ENCODE peak calls at places on chromosomes 3 and 15, in eight cellular contexts. N is fibroblast of villous mesenchyme; U is cardiac fibroblast; M is CD8-positive, alpha-beta T cell; V is fibroblast of the aortic adventitia; T is GM12865; D is upper lobe of left lung; S is psoas muscle. L is an unnamed sample.
A peak's percentile ranks its signal among the peaks of the same experiment; 100 is the strongest.

GRCh38 chr3:149571381-149571780 is 86.4 kb downstream of the WWTR1 start:
- DNase-seq in D (no peak), T (no peak), N (no peak), V (peak; percentile 45), S (no peak), U (no peak), M (no peak), L (no peak)

GRCh38 chr3:141345528-141345927 is 22.8 kb upstream of the ZBTB38 start:
- DNase-seq in M (no peak), T (no peak), N (no peak), S (no peak), U (no peak), D (no peak), V (no peak), L (no peak)

GRCh38 chr3:14234197-14235002 is 55.8 kb downstream of the LSM3 start:
- DNase-seq in D (no peak), V (peak; percentile 83), T (no peak), N (peak; percentile 74), S (no peak), M (no peak), U (peak; percentile 41), L (no peak)

GRCh38 chr3:122305818-122306621 is 19.0 kb upstream of the CSTA start:
- DNase-seq in N (no peak), T (peak; percentile 52), U (no peak), D (no peak), V (no peak), M (no peak), S (no peak), L (no peak)

GRCh38 chr15:66004618-66005262 is 135.4 kb downstream of the RAB11A start:
- DNase-seq in S (no peak), U (peak; percentile 43), V (peak; percentile 50), N (peak; percentile 44), D (no peak), T (peak; percentile 22), M (no peak), L (no peak)

GRCh38 chr3:109025896-109026295 is 72.2 kb upstream of the GUCA1C start:
- DNase-seq in S (no peak), V (no peak), N (no peak), T (no peak), M (no peak), U (no peak), D (no peak), L (no peak)

GRCh38 chr3:153439780-153440179 is 277.8 kb downstream of the RAP2B start:
- DNase-seq in T (no peak), U (no peak), S (no peak), M (no peak), V (no peak), D (no peak), N (peak; percentile 5), L (no peak)

GRCh38 chr3:44993471-44994205 is 17.6 kb downstream of the EXOSC7 start:
- DNase-seq in S (no peak), U (peak; percentile 45), M (no peak), V (peak; percentile 59), D (no peak), N (peak; percentile 82), T (no peak), L (peak; percentile 78)

GRCh38 chr3:177388209-177388608 is 190.9 kb upstream of the TBL1XR1 start:
- DNase-seq in M (no peak), T (no peak), U (no peak), N (no peak), S (no peak), D (no peak), V (no peak), L (no peak)

GRCh38 chr3:45012577-45012976 is 13.5 kb upstream of the CLEC3B start:
- DNase-seq in D (no peak), N (no peak), V (no peak), S (no peak), M (no peak), T (no peak), U (no peak), L (no peak)

GRCh38 chr3:192253138-192253537 is 474.2 kb downstream of the FGF12 start:
- DNase-seq in U (peak; percentile 12), N (no peak), V (no peak), D (no peak), M (no peak), T (no peak), S (no peak), L (no peak)

DNA sequence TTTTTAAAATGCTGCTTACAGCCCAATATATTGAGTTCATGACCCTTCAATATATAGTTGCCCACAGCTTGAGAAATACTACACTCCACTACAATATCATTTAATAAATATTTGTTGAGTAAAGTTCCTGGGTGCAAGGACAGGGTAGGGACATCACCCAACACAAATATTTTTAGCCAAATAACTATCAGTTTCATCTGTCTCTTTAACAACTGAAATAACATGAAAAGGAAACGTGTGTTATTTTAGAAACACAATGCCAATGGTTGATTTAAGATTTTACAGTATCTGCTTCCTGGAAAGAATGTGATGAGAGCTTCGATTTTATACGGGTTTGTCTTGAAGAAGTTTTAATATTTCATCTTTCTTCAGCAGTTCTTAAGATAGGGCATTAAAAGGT is 67.7 kb upstream of the CDV3 start:
- DNase-seq in N (no peak), T (peak; percentile 23), M (no peak), U (no peak), S (no peak), V (no peak), D (no peak), L (no peak)
- H3K4me3 ChIP-seq in N (no peak overlapping the region), T (peak overlapping the region; percentile 60), M (peak overlapping the region; percentile 30), U (no peak overlapping the region), S (no peak overlapping the region), V (no peak overlapping the region), D (no peak overlapping the region), L (no peak overlapping the region)

GRCh38 chr3:52233108-52233591 is 5.8 kb downstream of the TWF2 start:
- DNase-seq in S (peak; percentile 39), V (no peak), D (no peak), M (no peak), U (no peak), N (no peak), T (no peak), L (no peak)
- TF ChIP-seq CTCF in S (no peak), V (no peak), D (no peak), M (no peak), U (no peak), N (no peak), T (no peak), L (no peak)

GRCh38 chr3:181693280-181693679 is 18.4 kb upstream of the SOX2 start:
- DNase-seq in M (no peak), U (no peak), S (no peak), V (no peak), T (no peak), N (no peak), D (no peak), L (no peak)

GRCh38 chr3:181694805-181695660 is 16.7 kb upstream of the SOX2 start:
- DNase-seq in V (peak; percentile 27), D (peak; percentile 91), N (no peak), M (no peak), U (peak; percentile 20), T (no peak), S (peak; percentile 74), L (no peak)

GRCh38 chr3:181698263-181698944 is 13.3 kb upstream of the SOX2 start:
- DNase-seq in D (no peak), V (no peak), N (no peak), T (no peak), S (no peak), U (no peak), M (no peak), L (no peak)

GRCh38 chr3:181696641-181697230 is 15.0 kb upstream of the SOX2 start:
- DNase-seq in M (no peak), N (no peak), V (no peak), D (no peak), U (no peak), T (no peak), S (no peak), L (no peak)

DNA sequence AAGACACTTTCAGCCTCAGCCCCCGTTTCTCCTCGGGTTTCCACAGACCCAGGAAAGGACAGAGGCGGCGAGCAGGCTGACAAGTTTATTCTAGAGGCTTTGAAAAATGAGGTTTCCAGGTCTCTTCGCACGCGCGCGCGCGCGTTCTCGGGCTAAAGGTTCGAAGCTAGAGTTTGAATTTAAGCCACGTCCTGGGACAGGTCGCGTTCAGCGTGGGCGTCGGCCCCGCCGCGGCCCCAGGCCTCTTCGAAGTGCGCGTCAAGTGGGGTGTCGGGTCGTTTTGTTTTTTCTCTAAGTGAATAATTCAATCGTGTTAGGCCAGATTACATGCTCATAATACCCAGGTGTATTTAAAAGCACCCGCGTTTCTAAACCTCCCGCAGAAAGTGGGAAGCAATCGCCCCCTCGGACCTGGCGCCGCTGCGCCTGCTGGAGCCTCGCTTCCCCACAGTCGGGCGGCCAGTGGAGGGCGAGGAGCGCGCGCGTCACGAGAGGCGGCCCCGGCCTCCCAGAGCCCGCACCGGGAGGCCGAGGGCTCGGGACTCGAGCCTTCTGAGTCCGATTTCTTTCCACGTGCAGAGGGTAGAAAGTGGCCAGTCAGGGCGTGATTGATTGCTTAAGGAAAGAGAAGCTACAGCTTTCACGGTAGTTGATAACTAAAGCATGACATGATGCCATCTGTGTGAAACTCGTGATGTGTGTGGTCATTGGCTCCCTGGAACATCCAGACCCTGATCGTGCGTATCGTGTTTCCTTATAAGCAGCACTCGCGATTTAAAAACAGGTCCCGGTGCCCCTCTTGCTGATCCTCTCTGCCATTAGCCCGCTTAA is 15.8 kb upstream of the SOX2 start:
- DNase-seq in M (no peak), U (no peak), T (no peak), V (peak; percentile 23), D (peak; percentile 87), N (no peak), S (no peak), L (no peak)
- H3K4me3 ChIP-seq in M (no peak overlapping the region), U (peak overlapping the region; percentile 27), T (no peak overlapping the region), V (peak overlapping the region; percentile 51), D (peak overlapping the region; percentile 16), N (peak overlapping the region; percentile 26), S (peak overlapping the region; percentile 64), L (peak overlapping the region; percentile 6)

GRCh38 chr3:53740946-53741345 is 105.3 kb downstream of the CHDH start:
- DNase-seq in T (no peak), D (no peak), M (no peak), V (no peak), N (no peak), S (no peak), U (no peak), L (no peak)

GRCh38 chr3:53747559-53747958 is 98.7 kb downstream of the CHDH start:
- DNase-seq in S (no peak), T (no peak), M (no peak), U (no peak), V (no peak), D (no peak), N (no peak), L (no peak)

GRCh38 chr3:53748512-53749271 is 97.5 kb downstream of the CHDH start:
- DNase-seq in V (no peak), N (no peak), U (no peak), T (peak; percentile 76), M (no peak), S (no peak), D (peak; percentile 52), L (no peak)

GRCh38 chr3:53739926-53740325 is 106.3 kb downstream of the CHDH start:
- DNase-seq in T (no peak), D (no peak), M (no peak), U (no peak), N (no peak), S (no peak), V (no peak), L (no peak)

DNA sequence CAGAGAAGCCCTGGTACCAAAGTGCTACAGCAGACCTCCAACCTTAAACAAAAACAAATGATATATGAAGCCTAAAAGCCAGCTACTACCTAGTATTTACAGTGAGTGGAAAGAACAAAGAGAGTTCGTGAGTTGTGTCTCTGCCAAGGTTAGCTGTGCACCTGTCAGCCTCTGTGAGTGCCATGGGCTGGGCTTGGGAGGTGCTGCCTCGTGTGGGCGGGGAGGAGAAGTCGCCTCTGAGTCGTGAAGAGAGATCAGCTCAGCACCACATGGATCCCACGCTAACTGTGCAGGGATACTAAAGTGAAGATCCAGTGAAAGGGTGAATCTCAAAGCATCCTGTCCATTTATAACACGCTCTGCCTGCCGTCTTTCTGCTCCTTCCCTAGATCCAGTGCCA is 101.9 kb downstream of the CHDH start:
- DNase-seq in U (no peak), S (no peak), T (no peak), V (no peak), N (no peak), D (no peak), M (no peak), L (no peak)
- TF ChIP-seq CTCF in U (no peak), S (no peak), T (no peak), V (no peak), N (no peak), D (no peak), M (no peak), L (no peak)

L was measured in BJ.